ENCODE peak calls at places on chromosomes 4 and X, in seven cellular contexts. U is K562, X is A549, E is sigmoid colon, B is body of pancreas, H is transverse colon, Q is esophagus squamous epithelium. F is an unnamed sample. For H3K4me1, the result is how much of the 10 kb centered on the place peaks cover.

GRCh38 chr4:26074672-26075071 is 160.7 kb downstream of the SMIM20 start:
- DNase-seq in U (no peak), X (no peak), E (no peak), B (peak), H (no peak), Q (no peak), F (no peak)

GRCh38 chr4:110292994-110293744 is 94.8 kb upstream of the ELOVL6 start:
- DNase-seq in U (no peak), X (no peak), E (no peak), B (no peak), H (no peak), Q (no peak), F (no peak)

GRCh38 chr4:38387819-38388218 is 276.2 kb upstream of the KLF3 start:
- DNase-seq in U (no peak), X (no peak), E (no peak), B (no peak), H (no peak), Q (no peak), F (no peak)

GRCh38 chr4:174362340-174362739 is 78.6 kb downstream of the CEP44 start:
- DNase-seq in U (no peak), X (no peak), E (no peak), B (no peak), H (no peak), Q (no peak), F (no peak)

GRCh38 chrX:30308263-30309138 is 689 bp downstream of the NR0B1 start:
- DNase-seq in U (no peak), X (peak), E (no peak), B (no peak), H (no peak), Q (no peak), F (no peak)

GRCh38 chr4:101271516-101271915 is 75.8 kb downstream of the PPP3CA start:
- DNase-seq in U (no peak), X (no peak), E (no peak), B (no peak), H (no peak), Q (no peak), F (no peak)

GRCh38 chr4:174873931-174874330 is 44.2 kb upstream of the ADAM29 start:
- DNase-seq in U (peak), X (no peak), E (no peak), B (no peak), H (no peak), Q (no peak), F (no peak)

GRCh38 chrX:13059676-13060499 is 15.5 kb upstream of the FAM9C start:
- DNase-seq in U (peak), X (peak), E (no peak), B (no peak), H (no peak), Q (no peak), F (no peak)

GRCh38 chrX:41333744-41333993 is 293 bp upstream of the DDX3X start:
- DNase-seq in U (no peak), X (peak), E (peak), B (peak), H (no peak), Q (no peak), F (peak)

GRCh38 chr4:80112236-80112635 is 39.2 kb upstream of the ANTXR2 start:
- DNase-seq in U (no peak), X (no peak), E (peak), B (no peak), H (no peak), Q (no peak), F (no peak)

GRCh38 chrX:150935466-150935865 is 37.0 kb upstream of the CD99L2 start:
- DNase-seq in U (no peak), X (no peak), E (no peak), B (no peak), H (no peak), Q (no peak), F (no peak)

GRCh38 chrX:147602297-147602696 is 309.4 kb upstream of the FMR1 start:
- DNase-seq in U (no peak), X (no peak), E (no peak), B (no peak), H (no peak), Q (no peak), F (no peak)

GRCh38 chr4:99536848-99537247 is 26.0 kb downstream of the C4orf17 start:
- DNase-seq in U (no peak), X (no peak), E (no peak), B (no peak), H (no peak), Q (no peak), F (no peak)

GRCh38 chr4:113978561-113979156 is 788 bp downstream of the ARSJ start:
- DNase-seq in U (no peak), X (peak), E (no peak), B (no peak), H (no peak), Q (no peak), F (no peak)

GRCh38 chr4:173258866-173259265 is 75.3 kb downstream of the HMGB2 start:
- DNase-seq in U (no peak), X (no peak), E (no peak), B (no peak), H (no peak), Q (no peak), F (no peak)

GRCh38 chrX:54995621-54996020 is 1.6 kb upstream of the PFKFB1 start:
- DNase-seq in U (no peak), X (no peak), E (no peak), B (no peak), H (no peak), Q (no peak), F (no peak)

GRCh38 chrX:54994668-54995452 is 872 bp upstream of the PFKFB1 start:
- DNase-seq in U (no peak), X (no peak), E (no peak), B (no peak), H (no peak), Q (no peak), F (no peak)

GRCh38 chrX:55004231-55004630 is 4.1 kb downstream of the APEX2 start:
- DNase-seq in U (no peak), X (no peak), E (no peak), B (no peak), H (no peak), Q (no peak), F (no peak)

GRCh38 chrX:54994099-54994498 is at the start of gene PFKFB1:
- DNase-seq in U (no peak), X (no peak), E (no peak), B (no peak), H (no peak), Q (no peak), F (no peak)

DNA sequence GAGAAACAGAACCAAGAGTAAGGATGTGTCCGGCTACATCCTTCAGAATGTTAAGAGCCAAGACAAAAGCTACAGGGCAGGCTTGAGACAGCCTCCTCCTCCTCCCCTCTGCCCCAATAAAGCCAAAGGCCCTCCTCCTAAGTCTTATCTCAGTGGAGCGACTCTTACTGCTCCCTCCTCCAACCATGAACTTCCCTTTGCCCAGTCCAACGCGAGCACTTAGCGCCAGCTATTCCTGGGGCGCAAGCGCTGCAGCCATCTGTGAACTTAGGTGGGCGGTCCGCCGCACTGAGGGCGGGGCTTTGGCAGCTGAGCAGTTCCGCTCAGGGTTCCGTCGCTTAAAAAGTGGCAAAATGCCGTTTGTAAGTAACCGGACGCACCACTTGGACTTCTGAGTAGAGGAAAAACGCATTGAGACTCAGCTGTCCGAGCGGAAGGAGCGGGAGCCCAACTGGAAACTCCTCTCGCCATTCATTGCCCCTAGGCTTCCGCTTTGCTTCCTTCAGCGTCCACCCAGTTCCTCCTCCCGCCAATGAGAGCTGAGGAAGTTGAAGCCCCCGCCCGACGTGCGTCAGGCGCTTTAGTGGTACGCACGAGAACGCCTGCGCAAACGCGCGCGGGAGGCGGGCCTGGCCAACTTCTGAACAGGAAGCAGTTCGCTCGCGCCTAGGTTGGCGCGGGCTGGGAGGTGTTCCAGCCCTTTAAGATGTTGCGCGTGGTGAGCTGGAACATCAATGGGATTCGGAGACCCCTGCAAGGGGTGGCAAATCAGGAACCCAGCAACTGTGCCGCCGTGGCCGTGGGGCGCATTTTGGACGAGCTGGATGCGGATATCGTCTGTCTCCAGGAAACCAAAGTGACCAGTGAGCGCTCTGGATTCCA is at the start of gene APEX2:
- DNase-seq in U (peak), X (peak), E (peak), B (peak), H (peak), Q (peak), F (peak)
- TF ChIP-seq POLR2A in U (peak), X (peak), E (peak), B (peak), H (peak), Q (no peak), F (peak)

GRCh38 chrX:119189586-119189985 is 46.5 kb upstream of the PGRMC1 start:
- DNase-seq in U (no peak), X (no peak), E (peak), B (peak), H (no peak), Q (no peak), F (no peak)

GRCh38 chrX:119190736-119191282 is 45.3 kb upstream of the PGRMC1 start:
- DNase-seq in U (no peak), X (no peak), E (no peak), B (peak), H (no peak), Q (no peak), F (no peak)

GRCh38 chrX:119187298-119187697 is 48.8 kb upstream of the PGRMC1 start:
- DNase-seq in U (no peak), X (no peak), E (no peak), B (no peak), H (no peak), Q (no peak), F (no peak)

GRCh38 chrX:119190251-119190651 is 45.8 kb upstream of the PGRMC1 start:
- DNase-seq in U (no peak), X (no peak), E (no peak), B (peak), H (no peak), Q (no peak), F (no peak)

DNA sequence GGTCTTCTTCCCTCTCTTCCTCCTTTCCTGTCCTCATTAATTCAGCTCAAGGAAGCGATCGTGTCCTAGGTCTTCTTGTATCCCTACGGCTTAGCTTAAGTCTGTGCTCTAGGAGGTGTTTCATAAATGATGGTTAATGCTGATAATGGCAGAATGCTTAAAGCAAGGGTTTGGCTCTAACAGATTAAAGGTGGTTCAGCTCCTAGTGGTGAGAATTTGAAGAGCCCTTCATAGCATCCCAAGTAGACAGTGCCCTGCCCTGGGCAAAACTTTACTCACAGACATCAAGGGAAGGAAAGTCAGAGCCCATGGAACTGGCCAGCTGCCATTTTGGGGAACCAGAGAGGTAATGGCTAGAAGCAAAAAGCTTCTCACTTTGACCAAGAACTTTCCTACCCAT is 47.0 kb upstream of the PGRMC1 start:
- DNase-seq in U (no peak), X (no peak), E (no peak), B (no peak), H (no peak), Q (no peak), F (no peak)
- TF ChIP-seq CTCF in U (no peak), X (no peak), E (no peak), B (no peak), H (no peak), Q (no peak), F (no peak)

GRCh38 chr4:10116625-10117423 is at the start of gene WDR1:
- DNase-seq in U (peak), X (peak), E (peak), B (peak), H (peak), Q (peak), F (peak)

GRCh38 chr4:10114607-10115006 is 2.0 kb downstream of the WDR1 start:
- DNase-seq in U (no peak), X (no peak), E (no peak), B (no peak), H (no peak), Q (no peak), F (no peak)

GRCh38 chr4:10114147-10114546 is 2.5 kb downstream of the WDR1 start:
- DNase-seq in U (no peak), X (no peak), E (no peak), B (no peak), H (no peak), Q (no peak), F (no peak)

GRCh38 chr4:10115657-10116624 is 658 bp downstream of the WDR1 start:
- DNase-seq in U (peak), X (peak), E (no peak), B (peak), H (peak), Q (peak), F (peak)

DNA sequence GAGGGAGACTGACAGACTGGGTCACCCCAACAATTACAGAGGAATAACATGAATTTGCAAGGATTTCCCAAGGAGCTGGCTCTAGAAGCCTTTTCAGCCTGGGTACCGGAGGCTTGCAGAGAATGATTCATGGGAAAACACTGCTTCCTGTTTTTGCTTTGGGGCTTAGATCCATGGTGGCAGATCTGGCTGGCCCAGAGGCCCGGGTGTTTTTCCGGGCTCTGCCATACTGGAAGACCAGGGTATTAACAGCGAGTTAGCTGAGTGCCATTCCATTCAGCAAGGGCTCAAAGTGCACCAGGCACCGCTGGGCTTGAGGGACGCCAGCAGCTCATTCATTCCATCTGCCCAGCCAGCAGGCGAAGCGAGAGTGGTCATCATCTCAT is 1.3 kb downstream of the WDR1 start:
- DNase-seq in U (no peak), X (no peak), E (no peak), B (no peak), H (peak), Q (no peak), F (no peak)
- H3K4me1 ChIP-seq in U (under half), X (under half), E (half or more), B (under half), H (half or more), Q (under half), F (half or more)

GRCh38 chr4:152643153-152644035 is 36.4 kb downstream of the TMEM154 start:
- DNase-seq in U (no peak), X (no peak), E (no peak), B (peak), H (peak), Q (no peak), F (no peak)
- TF ChIP-seq POLR2A in U (no peak), X (no peak), E (no peak), B (no peak), H (no peak), Q (no peak), F (no peak)

GRCh38 chr4:54165438-54165837 is 63.7 kb upstream of the PDGFRA start:
- DNase-seq in U (no peak), X (no peak), E (no peak), B (peak), H (no peak), Q (no peak), F (no peak)

GRCh38 chr4:54165011-54165410 is 64.1 kb upstream of the PDGFRA start:
- DNase-seq in U (no peak), X (no peak), E (no peak), B (no peak), H (no peak), Q (no peak), F (no peak)

GRCh38 chr4:54155936-54156335 is 56.0 kb downstream of the GSX2 start:
- DNase-seq in U (no peak), X (no peak), E (no peak), B (no peak), H (no peak), Q (no peak), F (no peak)

DNA sequence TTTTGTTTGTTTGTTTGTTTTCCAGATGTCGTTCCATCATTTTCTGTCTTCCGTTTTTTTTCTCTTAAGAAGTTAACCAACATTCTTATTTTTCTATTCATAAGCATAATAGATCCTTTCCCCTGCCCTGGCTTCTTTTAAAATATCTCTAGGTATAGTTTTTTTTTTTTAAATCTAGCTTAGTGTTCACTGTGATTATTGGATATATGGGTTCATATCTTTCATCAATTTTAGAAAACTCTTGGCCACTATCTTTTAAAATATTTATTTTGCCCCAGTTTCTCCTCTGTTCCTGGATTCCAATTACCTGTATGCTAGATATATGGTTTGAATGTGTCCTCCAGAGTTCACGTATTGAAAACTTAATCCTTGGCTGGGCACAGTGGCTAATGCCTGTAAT is 59.6 kb downstream of the GSX2 start:
- DNase-seq in U (no peak), X (no peak), E (no peak), B (no peak), H (no peak), Q (no peak), F (no peak)
- TF ChIP-seq CTCF in U (no peak), X (no peak), E (no peak), B (no peak), H (no peak), Q (no peak), F (no peak)

GRCh38 chr4:147791870-147792269 is 60.0 kb downstream of the ARHGAP10 start:
- DNase-seq in U (no peak), X (no peak), E (no peak), B (no peak), H (no peak), Q (no peak), F (no peak)
- H3K4me1 ChIP-seq in U (under half), X (under half), E (half or more), B (under half), H (under half), Q (under half), F (half or more)

DNA sequence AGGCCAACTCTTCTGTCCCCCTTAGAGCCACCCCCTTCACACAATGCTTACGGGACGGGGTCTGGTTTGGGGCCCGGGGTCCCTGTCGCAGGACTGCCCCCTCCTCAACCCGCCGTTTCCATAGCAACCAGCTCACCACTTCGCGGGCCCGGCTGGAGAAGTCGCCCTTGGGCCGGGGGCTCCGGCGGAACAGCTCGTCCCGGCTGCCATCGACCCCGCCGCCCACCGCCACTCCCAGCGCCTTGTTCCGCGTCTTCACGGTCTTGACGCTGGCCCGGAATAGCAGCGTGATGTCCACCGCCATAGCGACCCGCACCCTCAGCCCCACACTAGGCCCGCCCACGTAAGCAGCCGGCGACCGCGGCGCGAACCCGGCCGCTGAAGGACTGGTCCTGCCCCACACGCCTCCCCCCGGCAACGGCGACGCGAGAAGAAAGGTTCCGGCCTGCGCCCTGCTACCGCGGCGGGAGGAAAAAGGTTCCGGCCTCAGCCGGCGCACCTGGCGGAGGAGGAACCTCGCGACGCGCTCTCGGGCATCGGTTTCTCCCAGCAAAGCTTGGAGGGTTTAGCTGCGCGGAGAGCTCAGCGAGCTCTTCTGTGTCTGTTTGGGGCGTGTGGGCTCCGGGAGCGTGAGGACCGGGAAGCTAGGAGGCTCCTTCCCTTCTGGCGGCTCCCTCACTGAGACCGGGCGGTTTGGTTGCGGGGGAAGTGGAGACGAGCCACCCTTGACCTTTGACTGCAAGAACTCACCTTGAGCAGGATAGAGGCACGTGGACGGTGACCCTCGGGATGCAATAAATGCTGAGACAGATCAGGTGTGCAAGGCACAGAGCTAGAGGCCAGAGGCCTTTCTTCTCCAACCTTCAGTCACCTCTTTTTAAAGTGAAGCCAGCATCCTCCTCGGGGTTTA is at the start of gene STX18:
- DNase-seq in U (peak), X (peak), E (peak), B (peak), H (peak), Q (peak), F (peak)
- TF ChIP-seq POLR2A in U (peak), X (peak), E (peak), B (peak), H (peak), Q (no peak), F (peak)